ENCODE peak calls at places on chromosomes 13 and 19, in five cellular contexts. Z, X, E, W and O are unnamed samples.
A peak's percentile ranks its signal among the peaks of the same experiment; 100 is the strongest.

GRCh38 chr13:94764576-94765321 is 52.4 kb upstream of the SOX21 start:
- DNase-seq in Z (no peak), X (peak; percentile 23), E (peak; percentile 8), W (no peak), O (peak; percentile 21)

GRCh38 chr13:38328699-38329098 is 21.0 kb upstream of the UFM1 start:
- DNase-seq in Z (no peak), X (no peak), E (no peak), W (no peak), O (no peak)

GRCh38 chr19:5024282-5024681 is 55.4 kb downstream of the KDM4B start:
- DNase-seq in Z (no peak), X (no peak), E (no peak), W (no peak), O (no peak)

GRCh38 chr19:4519521-4520277 is 1.4 kb upstream of the PLIN4 start:
- DNase-seq in Z (no peak), X (no peak), E (no peak), W (peak; percentile 67), O (no peak)

GRCh38 chr13:39512687-39513086 is 90.3 kb downstream of the LHFPL6 start:
- DNase-seq in Z (no peak), X (no peak), E (no peak), W (peak; percentile 75), O (no peak)

GRCh38 chr19:18366027-18366435 is 19.9 kb upstream of the GDF15 start:
- DNase-seq in Z (no peak), X (no peak), E (no peak), W (peak; percentile 30), O (no peak)

GRCh38 chr19:57103573-57104277 is 16.1 kb upstream of the USP29 start:
- DNase-seq in Z (peak; percentile 51), X (peak; percentile 51), E (peak; percentile 52), W (peak; percentile 46), O (peak; percentile 70)

GRCh38 chr19:5587661-5588060 is 19.9 kb upstream of the TINCR start:
- DNase-seq in Z (no peak), X (no peak), E (no peak), W (no peak), O (no peak)

GRCh38 chr13:113403255-113404104 is 39.5 kb upstream of the GRTP1 start:
- DNase-seq in Z (no peak), X (no peak), E (no peak), W (no peak), O (no peak)

GRCh38 chr13:113928701-113929627 is 44.9 kb downstream of the C13orf46 start:
- DNase-seq in Z (no peak), X (no peak), E (no peak), W (no peak), O (no peak)

GRCh38 chr13:32984857-32985626 is 31.2 kb upstream of the KL start:
- DNase-seq in Z (no peak), X (no peak), E (no peak), W (no peak), O (no peak)

GRCh38 chr13:95509521-95510315 is 42.8 kb upstream of the CLDN10 start:
- DNase-seq in Z (no peak), X (no peak), E (no peak), W (peak; percentile 85), O (peak; percentile 38)

GRCh38 chr19:31838163-31838798 is 489.0 kb upstream of the TSHZ3 start:
- DNase-seq in Z (no peak), X (peak; percentile 60), E (peak; percentile 20), W (no peak), O (no peak)

GRCh38 chr13:111853766-111854165 is 213.2 kb upstream of the SOX1 start:
- DNase-seq in Z (no peak), X (no peak), E (no peak), W (no peak), O (no peak)

DNA sequence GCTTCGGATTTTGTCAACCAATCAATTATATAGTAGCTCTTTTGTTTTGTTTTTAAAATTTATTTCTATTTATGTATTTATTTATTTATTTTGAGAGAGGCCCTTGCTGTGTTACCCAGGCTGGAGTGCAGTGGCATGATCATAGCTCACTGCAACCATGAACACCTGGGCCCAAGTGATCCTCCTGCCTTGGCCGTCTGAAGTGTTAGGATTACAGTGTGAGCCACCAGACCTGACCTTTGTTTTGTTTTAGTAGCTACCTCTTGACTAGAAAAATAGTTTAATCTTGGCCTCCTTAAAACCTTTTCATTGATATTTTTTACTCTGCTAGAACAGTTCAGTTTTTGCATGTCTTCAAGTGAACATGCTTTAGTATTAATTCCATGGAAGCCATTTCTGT is 15.1 kb downstream of the GARRE1 start:
- DNase-seq in Z (no peak), X (no peak), E (no peak), W (no peak), O (no peak)
- H3K27ac ChIP-seq in Z (peak overlapping the region; percentile 50), X (no peak overlapping the region), E (no peak overlapping the region), W (peak overlapping the region; percentile 8), O (peak overlapping the region; percentile 57)

GRCh38 chr13:49308977-49309408 is 61.3 kb downstream of the CDADC1 start:
- DNase-seq in Z (no peak), X (no peak), E (no peak), W (no peak), O (no peak)
- H3K9ac ChIP-seq in Z (no peak overlapping the region), X (no peak overlapping the region), E (no peak overlapping the region), W (no peak overlapping the region), O (no peak overlapping the region)

GRCh38 chr19:39951065-39951650 is 16.7 kb upstream of the FCGBP start:
- DNase-seq in Z (no peak), X (no peak), E (no peak), W (no peak), O (no peak)
- H3K27ac ChIP-seq in Z (no peak overlapping the region), X (no peak overlapping the region), E (no peak overlapping the region), W (no peak overlapping the region), O (no peak overlapping the region)

GRCh38 chr19:6717441-6717971 is 2.9 kb downstream of the C3 start:
- DNase-seq in Z (no peak), X (no peak), E (no peak), W (no peak), O (peak; percentile 66)

GRCh38 chr19:6718111-6718740 is 2.2 kb downstream of the C3 start:
- DNase-seq in Z (no peak), X (no peak), E (no peak), W (no peak), O (no peak)

GRCh38 chr19:6719992-6720368 is 470 bp downstream of the C3 start:
- DNase-seq in Z (no peak), X (no peak), E (no peak), W (no peak), O (no peak)

GRCh38 chr19:6719540-6719861 is 949 bp downstream of the C3 start:
- DNase-seq in Z (no peak), X (no peak), E (no peak), W (no peak), O (no peak)

GRCh38 chr19:6718741-6719539 is 1.5 kb downstream of the C3 start:
- DNase-seq in Z (no peak), X (peak; percentile 55), E (no peak), W (peak; percentile 23), O (peak; percentile 84)
- H3K9ac ChIP-seq in Z (no peak overlapping the region), X (no peak overlapping the region), E (peak overlapping the region; percentile 30), W (no peak overlapping the region), O (no peak overlapping the region)